ENCODE peak calls at places on chromosomes 2 and 18, in five cellular contexts. N, K, U, X and H are unnamed samples.

GRCh38 chr2:85549095-85549494 is 10.1 kb downstream of the MAT2A start:
- DNase-seq in K (no peak), U (no peak), N (no peak), X (no peak), H (peak)

GRCh38 chr2:135066710-135067109 is 14.6 kb downstream of the RAB3GAP1 start:
- DNase-seq in U (no peak), K (no peak), N (no peak), X (no peak), H (no peak)

GRCh38 chr2:45323344-45323743 is 287.7 kb downstream of the SRBD1 start:
- DNase-seq in K (no peak), U (no peak), X (no peak), N (no peak), H (no peak)

GRCh38 chr18:43571078-43571689 is 293.9 kb upstream of the SYT4 start:
- DNase-seq in K (peak), X (peak), U (no peak), N (peak), H (peak)

GRCh38 chr2:75162897-75163296 is 36.4 kb downstream of the TACR1 start:
- DNase-seq in U (no peak), X (no peak), N (no peak), K (no peak), H (no peak)

GRCh38 chr2:13193075-13193474 is 476.3 kb downstream of the TRIB2 start:
- DNase-seq in K (no peak), U (no peak), X (peak), N (no peak), H (no peak)

GRCh38 chr2:54597153-54597827 is 126.2 kb upstream of the EML6 start:
- DNase-seq in N (no peak), U (no peak), K (no peak), X (no peak), H (no peak)

GRCh38 chr18:48782381-48782841 is 168.4 kb downstream of the SMAD7 start:
- DNase-seq in X (peak), K (no peak), U (no peak), N (no peak), H (no peak)

GRCh38 chr2:124323321-124323720 is 298.2 kb downstream of the CNTNAP5 start:
- DNase-seq in N (no peak), X (peak), U (no peak), K (no peak), H (no peak)

GRCh38 chr18:4586729-4587128 is 131.6 kb upstream of the DLGAP1 start:
- DNase-seq in X (no peak), N (no peak), U (no peak), K (no peak), H (no peak)

GRCh38 chr18:23528580-23529472 is 25.5 kb downstream of the RMC1 start:
- DNase-seq in X (peak), K (no peak), N (no peak), U (no peak), H (no peak)

GRCh38 chr2:100955226-100955625 is 46.9 kb upstream of the RPL31 start:
- DNase-seq in U (no peak), X (no peak), K (no peak), N (no peak), H (no peak)

GRCh38 chr2:100956081-100956480 is 46.0 kb upstream of the RPL31 start:
- DNase-seq in U (no peak), K (no peak), N (no peak), X (no peak), H (no peak)

GRCh38 chr2:100959225-100959880 is 42.7 kb upstream of the RPL31 start:
- DNase-seq in K (no peak), X (no peak), N (no peak), U (no peak), H (no peak)

GRCh38 chr2:100960688-100961087 is 41.4 kb upstream of the RPL31 start:
- DNase-seq in U (no peak), X (no peak), K (no peak), N (no peak), H (no peak)

DNA sequence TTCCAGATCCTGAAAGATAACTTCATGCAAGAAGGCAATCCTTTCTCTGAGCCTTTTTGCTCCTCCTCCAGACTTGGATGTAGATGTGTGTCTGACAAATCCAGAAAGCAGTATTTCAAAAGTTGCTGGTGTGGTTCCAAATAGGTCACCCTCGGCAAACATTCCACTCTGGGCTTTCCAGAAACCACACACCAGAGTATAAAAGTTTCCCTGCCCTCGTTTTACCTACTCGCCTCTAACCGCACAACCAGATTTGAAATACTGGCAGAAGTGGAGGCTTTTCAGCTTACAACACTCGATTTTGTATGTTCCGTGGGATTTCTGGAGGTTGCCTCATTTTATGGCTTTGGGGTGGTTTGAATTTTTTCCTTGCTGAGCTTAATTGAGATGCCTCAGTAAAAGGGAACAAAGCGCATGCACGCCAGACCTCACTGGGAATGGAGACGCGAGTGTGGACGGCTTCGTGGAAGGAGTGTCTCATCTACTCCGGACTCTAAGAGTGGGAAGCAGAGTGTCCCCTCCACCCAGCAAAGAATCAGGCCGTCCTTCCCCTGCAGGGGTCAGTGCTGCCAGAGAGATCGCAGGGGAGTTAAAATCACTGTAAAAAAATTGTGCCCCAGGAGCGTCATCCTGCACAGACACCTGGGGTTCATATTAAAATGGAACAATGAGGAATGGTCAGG is 44.0 kb upstream of the RPL31 start:
- DNase-seq in X (peak), U (no peak), K (no peak), N (no peak), H (no peak)
- H3K4ac ChIP-seq in X (no peak), U (no peak), K (no peak), N (no peak), H (no peak)

GRCh38 chr2:219350215-219350937 is 17.8 kb upstream of the RESP18 start:
- DNase-seq in X (no peak), K (no peak), U (no peak), N (no peak), H (no peak)

DNA sequence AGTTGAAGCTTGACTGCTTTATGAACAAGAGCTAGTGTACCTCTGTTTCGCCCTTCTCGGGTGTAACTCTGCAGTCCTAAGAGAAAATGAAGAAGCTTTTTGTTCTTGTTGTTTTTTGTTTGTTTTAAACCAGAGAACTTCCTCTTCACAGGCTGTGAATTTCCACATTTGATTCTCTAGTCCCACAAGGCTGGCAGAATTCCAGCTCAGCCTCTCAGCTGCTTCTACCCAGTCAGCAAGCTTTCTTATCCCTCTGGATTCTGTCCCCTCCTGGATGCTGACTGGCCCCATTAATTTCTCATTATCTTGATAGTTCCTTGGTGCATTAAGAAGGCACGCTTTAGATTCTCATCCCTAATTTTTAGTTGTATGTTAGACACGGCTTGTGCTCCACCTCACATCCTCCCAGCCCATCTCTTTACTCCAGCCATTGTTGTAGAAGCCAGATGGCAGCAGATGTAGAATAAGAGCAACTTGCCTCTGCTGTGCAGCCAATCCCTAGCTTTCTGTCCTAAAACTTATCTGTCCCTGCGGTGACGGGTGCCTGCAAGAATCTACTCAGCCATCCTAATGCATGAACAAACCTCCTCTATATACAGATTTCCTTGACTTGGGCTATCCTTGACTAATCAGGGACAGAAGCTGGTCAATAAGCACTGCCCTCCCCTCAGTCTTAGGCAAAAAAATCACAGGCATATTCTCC is 12.4 kb upstream of the RESP18 start:
- DNase-seq in U (no peak), X (peak), N (no peak), K (no peak), H (no peak)
- H2BK12ac ChIP-seq in U (no peak), X (no peak), N (no peak), K (no peak), H (no peak)

DNA sequence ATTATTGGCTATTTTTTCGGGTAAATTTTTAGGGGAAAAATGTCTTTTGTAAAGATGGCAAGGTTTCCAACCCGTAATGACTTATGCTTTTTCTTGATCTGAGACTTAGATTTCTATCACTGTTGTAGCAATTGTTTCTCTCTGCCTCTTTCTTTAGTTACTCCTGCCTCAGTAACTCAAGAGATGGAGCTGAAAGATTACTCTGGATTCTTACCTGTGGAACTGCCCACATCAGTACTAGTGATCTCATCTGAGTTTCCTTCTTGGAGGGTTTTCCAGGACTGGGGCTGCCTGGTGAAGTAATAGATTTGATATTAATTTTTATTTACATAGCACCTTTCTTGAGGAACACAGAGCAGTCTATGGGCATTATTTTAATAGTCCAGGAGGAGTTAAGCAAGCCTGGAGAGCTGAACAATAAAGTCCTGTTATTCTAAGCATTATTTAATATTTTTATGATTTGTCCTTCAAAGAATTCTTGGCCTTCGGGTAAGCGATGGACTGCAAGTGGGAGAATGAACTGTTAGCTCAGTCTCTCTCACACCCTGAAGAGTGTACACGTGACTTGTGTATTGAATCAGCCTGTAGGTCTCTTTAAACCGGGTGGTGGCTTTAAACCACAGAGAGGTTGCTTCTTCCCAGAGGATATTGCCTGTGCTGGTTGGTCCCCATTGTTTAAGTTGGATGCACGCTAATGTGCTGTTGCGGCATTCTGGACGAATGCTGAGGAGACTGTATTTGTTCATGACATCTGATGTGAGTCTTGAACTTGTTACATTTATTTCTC is 183.1 kb downstream of the LTBP1 start:
- DNase-seq in U (no peak), K (no peak), X (peak), N (no peak), H (peak)
- H3K4ac ChIP-seq in U (no peak), K (no peak), X (no peak), N (no peak), H (no peak)

DNA sequence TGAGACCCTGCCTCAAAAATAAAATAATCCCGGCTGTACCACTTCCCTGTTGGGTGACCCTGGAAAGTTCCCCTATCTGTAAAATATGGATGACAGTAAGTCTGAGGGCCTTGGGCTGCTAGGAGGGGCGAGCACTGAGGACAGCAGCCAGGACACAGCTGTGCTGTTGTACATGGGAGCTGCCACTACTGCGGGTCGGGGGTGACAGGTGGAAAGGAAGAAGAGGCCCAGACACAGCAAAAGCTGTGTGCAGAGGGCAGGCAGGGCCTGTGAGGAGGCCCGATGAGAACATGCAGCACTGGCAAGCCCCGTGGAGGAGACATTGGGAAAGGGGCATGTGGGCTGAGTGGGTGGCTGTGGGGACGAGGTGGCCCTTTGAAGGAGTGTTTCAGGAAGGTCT is 28.8 kb upstream of the SEMA4C start:
- DNase-seq in N (no peak), X (no peak), U (no peak), K (no peak), H (no peak)
- H2BK12ac ChIP-seq in N (no peak), X (no peak), U (no peak), K (no peak), H (peak)

DNA sequence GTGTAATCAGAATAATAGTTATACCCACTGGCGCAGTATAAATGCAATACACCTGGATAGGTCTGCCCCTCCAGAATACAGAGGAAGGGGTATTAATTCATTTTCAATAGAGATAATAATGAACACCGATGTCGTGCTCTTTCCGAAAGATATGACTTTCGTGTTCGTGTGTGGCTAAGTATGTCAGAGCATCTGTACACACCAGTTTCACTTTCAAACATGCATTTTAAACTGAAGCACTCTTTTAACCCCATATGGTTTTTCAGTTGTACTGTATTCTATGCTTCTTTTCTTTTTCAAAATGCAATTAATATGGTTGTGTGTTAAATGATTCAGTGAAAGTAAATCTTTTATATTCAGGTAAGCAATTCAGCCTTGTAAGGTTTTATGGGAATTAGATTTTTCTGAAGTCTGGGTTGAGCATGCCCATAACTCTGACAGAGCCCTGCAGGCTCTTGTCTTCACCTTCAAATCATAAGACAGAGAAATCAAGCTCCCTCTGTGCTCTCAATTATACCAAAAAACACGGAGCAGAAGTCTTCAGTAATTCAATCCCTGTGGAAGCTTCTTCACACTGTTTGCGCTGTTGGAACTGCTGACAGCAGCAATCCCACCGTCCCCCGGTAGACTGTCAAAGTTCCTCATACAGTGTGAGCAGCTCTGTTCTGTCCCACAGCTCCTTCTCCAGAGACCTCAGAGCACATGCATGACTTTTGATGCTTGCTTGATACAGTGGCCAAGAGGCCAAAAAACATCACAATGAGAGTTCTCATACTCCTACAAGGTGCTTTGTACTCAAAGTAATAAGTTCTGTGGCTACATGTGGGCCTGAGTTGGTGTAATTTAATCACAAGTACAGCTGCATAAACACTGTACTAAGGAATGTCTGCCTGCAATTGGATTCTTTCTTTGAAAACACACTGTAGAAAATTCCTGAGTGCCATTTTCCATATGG is 186.9 kb downstream of the ZNF521 start:
- DNase-seq in X (peak), K (no peak), U (no peak), N (no peak), H (no peak)
- H3K4ac ChIP-seq in X (no peak), K (no peak), U (no peak), N (no peak), H (no peak)

GRCh38 chr2:165699931-165700330 is 94.1 kb downstream of the GALNT3 start:
- DNase-seq in U (no peak), X (no peak), K (no peak), N (no peak), H (no peak)

GRCh38 chr2:165697727-165698620 is 96.1 kb downstream of the GALNT3 start:
- DNase-seq in N (no peak), K (peak), X (no peak), U (peak), H (peak)

GRCh38 chr2:165698621-165698946 is 95.5 kb downstream of the GALNT3 start:
- DNase-seq in X (peak), U (peak), K (peak), N (peak), H (peak)

GRCh38 chr2:165700511-165700910 is 93.5 kb downstream of the GALNT3 start:
- DNase-seq in K (no peak), N (no peak), U (peak), X (no peak), H (no peak)
- H2BK12ac ChIP-seq in K (no peak), N (no peak), U (no peak), X (no peak), H (no peak)

GRCh38 chr2:96315400-96316071 is 9.6 kb upstream of the ITPRIPL1 start:
- DNase-seq in X (peak), K (no peak), U (no peak), N (no peak), H (no peak)
- H3K4ac ChIP-seq in X (no peak), K (no peak), U (no peak), N (no peak), H (no peak)